ENCODE peak calls at places on chromosomes 6 and 20, in six cellular contexts. One of them, this sample, is unnamed. For H3K4me1, the result is how much of the 10 kb centered on the place peaks cover.

GRCh38 chr6:81636930-81637568 is 115.4 kb downstream of the TENT5A start:
- DNase-seq in prostate gland: no peak
- DNase-seq in tibial nerve: no peak
- DNase-seq in body of pancreas: no peak
- DNase-seq in Peyer's patch: no peak
- DNase-seq in IMR-90: peak
- DNase-seq in this sample: no peak

GRCh38 chr20:16531485-16531884 is 41.8 kb downstream of the KIF16B start:
- DNase-seq in prostate gland: no peak
- DNase-seq in tibial nerve: no peak
- DNase-seq in body of pancreas: no peak
- DNase-seq in Peyer's patch: no peak
- DNase-seq in IMR-90: no peak
- DNase-seq in this sample: no peak

GRCh38 chr6:89021629-89022028 is 58.2 kb upstream of the RNGTT start:
- DNase-seq in prostate gland: peak
- DNase-seq in tibial nerve: no peak
- DNase-seq in body of pancreas: no peak
- DNase-seq in Peyer's patch: no peak
- DNase-seq in IMR-90: no peak
- DNase-seq in this sample: no peak

GRCh38 chr6:158476389-158476788 is 83.5 kb upstream of the TMEM181 start:
- DNase-seq in prostate gland: no peak
- DNase-seq in tibial nerve: no peak
- DNase-seq in body of pancreas: no peak
- DNase-seq in Peyer's patch: no peak
- DNase-seq in IMR-90: no peak
- DNase-seq in this sample: no peak

GRCh38 chr20:35192071-35192872 is 20.4 kb downstream of the PROCR start:
- DNase-seq in prostate gland: peak
- DNase-seq in tibial nerve: no peak
- DNase-seq in body of pancreas: peak
- DNase-seq in Peyer's patch: no peak
- DNase-seq in IMR-90: peak
- DNase-seq in this sample: peak

GRCh38 chr20:50977066-50978045 is 18.7 kb downstream of the MOCS3 start:
- DNase-seq in prostate gland: no peak
- DNase-seq in tibial nerve: no peak
- DNase-seq in body of pancreas: no peak
- DNase-seq in Peyer's patch: no peak
- DNase-seq in IMR-90: no peak
- DNase-seq in this sample: no peak

GRCh38 chr6:134537146-134537555 is 219.2 kb upstream of the SGK1 start:
- DNase-seq in prostate gland: no peak
- DNase-seq in tibial nerve: no peak
- DNase-seq in body of pancreas: no peak
- DNase-seq in Peyer's patch: no peak
- DNase-seq in IMR-90: peak
- DNase-seq in this sample: no peak

GRCh38 chr6:158707120-158707519 is 57.3 kb downstream of the SYTL3 start:
- DNase-seq in prostate gland: no peak
- DNase-seq in tibial nerve: no peak
- DNase-seq in body of pancreas: peak
- DNase-seq in Peyer's patch: peak
- DNase-seq in IMR-90: peak
- DNase-seq in this sample: no peak

GRCh38 chr6:139250296-139251274 is 41.2 kb downstream of the TXLNB start:
- DNase-seq in prostate gland: no peak
- DNase-seq in tibial nerve: peak
- DNase-seq in body of pancreas: peak
- DNase-seq in Peyer's patch: peak
- DNase-seq in IMR-90: peak
- DNase-seq in this sample: peak

GRCh38 chr6:98942263-98942803 is 5.4 kb downstream of the FBXL4 start:
- DNase-seq in prostate gland: no peak
- DNase-seq in tibial nerve: no peak
- DNase-seq in body of pancreas: no peak
- DNase-seq in Peyer's patch: no peak
- DNase-seq in IMR-90: no peak
- DNase-seq in this sample: no peak

GRCh38 chr6:154962751-154963150 is 32.4 kb upstream of the TIAM2 start:
- DNase-seq in prostate gland: no peak
- DNase-seq in tibial nerve: no peak
- DNase-seq in body of pancreas: no peak
- DNase-seq in Peyer's patch: no peak
- DNase-seq in IMR-90: peak
- DNase-seq in this sample: no peak

DNA sequence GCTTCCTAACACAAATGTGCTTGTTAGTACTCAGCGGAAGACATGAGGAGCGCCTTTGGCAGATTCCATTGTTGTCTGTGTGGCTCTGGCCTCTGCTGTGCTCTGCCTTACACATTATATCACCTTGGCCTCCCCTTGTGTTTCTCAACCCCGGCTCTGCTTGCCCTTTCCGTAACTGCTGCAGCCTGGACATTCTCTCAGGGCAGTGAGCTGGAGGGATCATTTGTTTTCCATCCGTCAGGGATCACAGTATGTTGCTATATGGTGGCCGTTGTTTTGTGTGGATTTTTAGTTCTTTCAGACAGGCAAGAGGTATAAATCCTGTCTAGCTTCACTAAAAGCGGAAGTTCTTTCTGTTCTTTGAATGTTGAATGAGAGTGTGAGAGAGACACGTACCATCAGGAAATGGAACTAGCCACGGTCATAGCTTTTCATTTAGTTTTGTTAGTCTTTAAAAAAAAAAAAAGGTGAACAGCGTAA is 175.1 kb downstream of the JARID2 start:
- DNase-seq in prostate gland: no peak
- DNase-seq in tibial nerve: no peak
- DNase-seq in body of pancreas: no peak
- DNase-seq in Peyer's patch: no peak
- DNase-seq in IMR-90: no peak
- DNase-seq in this sample: no peak
- H3K4me1 ChIP-seq in prostate gland: under half
- H3K4me1 ChIP-seq in tibial nerve: under half
- H3K4me1 ChIP-seq in body of pancreas: under half
- H3K4me1 ChIP-seq in Peyer's patch: under half
- H3K4me1 ChIP-seq in IMR-90: under half
- H3K4me1 ChIP-seq in this sample: under half

GRCh38 chr20:32534661-32535240 is 50.4 kb downstream of the NOL4L start:
- DNase-seq in prostate gland: no peak
- DNase-seq in tibial nerve: no peak
- DNase-seq in body of pancreas: no peak
- DNase-seq in Peyer's patch: no peak
- DNase-seq in IMR-90: no peak
- DNase-seq in this sample: no peak

GRCh38 chr20:32535316-32535952 is 49.7 kb downstream of the NOL4L start:
- DNase-seq in prostate gland: no peak
- DNase-seq in tibial nerve: no peak
- DNase-seq in body of pancreas: no peak
- DNase-seq in Peyer's patch: no peak
- DNase-seq in IMR-90: no peak
- DNase-seq in this sample: no peak

GRCh38 chr20:32536861-32537656 is 48.1 kb downstream of the NOL4L start:
- DNase-seq in prostate gland: no peak
- DNase-seq in tibial nerve: no peak
- DNase-seq in body of pancreas: peak
- DNase-seq in Peyer's patch: peak
- DNase-seq in IMR-90: no peak
- DNase-seq in this sample: no peak

GRCh38 chr20:32537657-32538525 is 47.2 kb downstream of the NOL4L start:
- DNase-seq in prostate gland: no peak
- DNase-seq in tibial nerve: no peak
- DNase-seq in body of pancreas: no peak
- DNase-seq in Peyer's patch: no peak
- DNase-seq in IMR-90: no peak
- DNase-seq in this sample: no peak

DNA sequence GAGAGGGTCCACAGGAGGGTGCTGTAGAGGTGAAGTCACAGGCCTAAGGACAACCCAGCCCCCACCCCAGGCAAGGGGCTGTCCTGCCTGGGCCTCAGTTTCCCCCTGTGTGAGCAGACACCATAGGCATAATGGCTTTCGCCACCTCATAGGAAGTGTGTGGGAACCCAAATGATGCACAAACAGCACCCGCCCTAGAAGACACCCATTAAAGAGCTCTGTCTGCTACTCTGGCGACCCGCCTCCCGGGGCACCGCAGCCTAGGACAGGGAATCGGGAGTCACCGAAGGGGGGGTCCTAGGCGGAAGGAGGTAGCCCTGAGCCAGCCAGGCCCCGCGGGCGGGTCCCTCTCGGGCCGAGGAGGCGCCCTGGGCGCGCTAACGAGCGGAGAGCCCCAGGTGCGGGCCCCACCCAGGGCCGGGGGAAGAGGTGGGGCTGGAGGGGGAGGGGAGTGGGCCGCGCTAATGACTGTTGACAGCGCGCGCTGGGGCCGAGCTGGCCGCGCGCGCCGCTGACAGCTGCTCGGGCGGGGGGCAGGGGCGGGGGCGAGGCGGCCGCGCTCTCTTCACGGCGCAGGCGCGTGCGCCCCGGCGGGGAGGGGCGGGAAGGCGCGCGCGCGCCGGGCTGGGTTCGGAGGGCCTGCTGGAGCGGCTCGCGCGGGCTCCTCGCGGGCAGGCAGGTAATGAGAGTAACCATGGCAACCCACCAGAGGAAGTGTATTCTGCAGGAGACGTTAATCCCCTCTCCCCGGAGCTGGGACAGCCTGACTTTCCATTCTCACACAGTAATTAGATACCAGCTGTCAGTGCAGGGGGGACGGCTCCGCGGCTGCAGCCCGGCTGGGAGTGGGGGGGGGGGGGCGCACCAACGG is 48.9 kb downstream of the NOL4L start:
- DNase-seq in prostate gland: no peak
- DNase-seq in tibial nerve: no peak
- DNase-seq in body of pancreas: peak
- DNase-seq in Peyer's patch: peak
- DNase-seq in IMR-90: peak
- DNase-seq in this sample: peak
- TF ChIP-seq POLR2A in prostate gland: no peak
- TF ChIP-seq POLR2A in tibial nerve: no peak
- TF ChIP-seq POLR2A in body of pancreas: peak
- TF ChIP-seq POLR2A in Peyer's patch: no peak
- TF ChIP-seq POLR2A in IMR-90: no peak
- TF ChIP-seq POLR2A in this sample: no peak

DNA sequence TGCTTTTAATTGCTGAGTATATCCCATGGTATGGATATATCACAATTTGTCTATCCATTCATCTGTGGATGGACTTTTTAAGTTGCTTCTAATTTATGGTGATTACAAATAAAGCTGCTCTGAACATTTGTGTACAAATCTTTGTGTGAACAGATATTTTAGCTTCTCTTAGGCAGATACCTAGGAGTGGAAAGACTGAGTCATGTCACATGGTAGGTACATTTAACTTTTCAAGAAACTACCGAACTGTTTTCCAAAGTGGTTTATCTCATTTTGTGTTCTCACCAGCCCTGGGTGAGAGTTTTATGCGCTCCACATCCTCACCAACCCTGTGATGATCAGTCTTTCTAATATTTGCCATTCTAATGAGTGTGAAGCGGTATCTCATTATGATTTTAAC is 31.0 kb upstream of the ZNFX1 start:
- DNase-seq in prostate gland: no peak
- DNase-seq in tibial nerve: no peak
- DNase-seq in body of pancreas: no peak
- DNase-seq in Peyer's patch: no peak
- DNase-seq in IMR-90: no peak
- DNase-seq in this sample: no peak
- H3K4me1 ChIP-seq in prostate gland: under half
- H3K4me1 ChIP-seq in tibial nerve: under half
- H3K4me1 ChIP-seq in body of pancreas: under half
- H3K4me1 ChIP-seq in Peyer's patch: under half
- H3K4me1 ChIP-seq in IMR-90: under half
- H3K4me1 ChIP-seq in this sample: under half

GRCh38 chr20:45953672-45954071 is 18.3 kb downstream of the ZNF335 start:
- DNase-seq in prostate gland: no peak
- DNase-seq in tibial nerve: no peak
- DNase-seq in body of pancreas: no peak
- DNase-seq in Peyer's patch: no peak
- DNase-seq in IMR-90: no peak
- DNase-seq in this sample: no peak
- TF ChIP-seq POLR2A in prostate gland: no peak
- TF ChIP-seq POLR2A in tibial nerve: no peak
- TF ChIP-seq POLR2A in body of pancreas: no peak
- TF ChIP-seq POLR2A in Peyer's patch: no peak
- TF ChIP-seq POLR2A in IMR-90: no peak
- TF ChIP-seq POLR2A in this sample: no peak

GRCh38 chr20:44601801-44602204 is 19.4 kb downstream of the PKIG start:
- DNase-seq in prostate gland: peak
- DNase-seq in tibial nerve: peak
- DNase-seq in body of pancreas: peak
- DNase-seq in Peyer's patch: no peak
- DNase-seq in IMR-90: peak
- DNase-seq in this sample: peak
- H3K4me1 ChIP-seq in prostate gland: under half
- H3K4me1 ChIP-seq in tibial nerve: half or more
- H3K4me1 ChIP-seq in body of pancreas: under half
- H3K4me1 ChIP-seq in Peyer's patch: under half
- H3K4me1 ChIP-seq in IMR-90: under half
- H3K4me1 ChIP-seq in this sample: under half

GRCh38 chr20:48682529-48683385 is 145.0 kb downstream of the PREX1 start:
- DNase-seq in prostate gland: peak
- DNase-seq in tibial nerve: peak
- DNase-seq in body of pancreas: peak
- DNase-seq in Peyer's patch: peak
- DNase-seq in IMR-90: peak
- DNase-seq in this sample: peak
- TF ChIP-seq POLR2A in prostate gland: no peak
- TF ChIP-seq POLR2A in tibial nerve: no peak
- TF ChIP-seq POLR2A in body of pancreas: peak
- TF ChIP-seq POLR2A in Peyer's patch: no peak
- TF ChIP-seq POLR2A in IMR-90: no peak
- TF ChIP-seq POLR2A in this sample: no peak

GRCh38 chr6:167704396-167704801 is 122.3 kb upstream of the AFDN start:
- DNase-seq in prostate gland: no peak
- DNase-seq in tibial nerve: no peak
- DNase-seq in body of pancreas: no peak
- DNase-seq in Peyer's patch: no peak
- DNase-seq in IMR-90: no peak
- DNase-seq in this sample: no peak

GRCh38 chr6:167703781-167704180 is 122.9 kb upstream of the AFDN start:
- DNase-seq in prostate gland: no peak
- DNase-seq in tibial nerve: no peak
- DNase-seq in body of pancreas: no peak
- DNase-seq in Peyer's patch: no peak
- DNase-seq in IMR-90: no peak
- DNase-seq in this sample: no peak

GRCh38 chr6:167702241-167702827 is 124.4 kb upstream of the AFDN start:
- DNase-seq in prostate gland: no peak
- DNase-seq in tibial nerve: no peak
- DNase-seq in body of pancreas: no peak
- DNase-seq in Peyer's patch: no peak
- DNase-seq in IMR-90: no peak
- DNase-seq in this sample: no peak

GRCh38 chr6:167705211-167705750 is 121.4 kb upstream of the AFDN start:
- DNase-seq in prostate gland: no peak
- DNase-seq in tibial nerve: no peak
- DNase-seq in body of pancreas: no peak
- DNase-seq in Peyer's patch: no peak
- DNase-seq in IMR-90: no peak
- DNase-seq in this sample: no peak

GRCh38 chr6:167703347-167703746 is 123.4 kb upstream of the AFDN start:
- DNase-seq in prostate gland: no peak
- DNase-seq in tibial nerve: no peak
- DNase-seq in body of pancreas: no peak
- DNase-seq in Peyer's patch: no peak
- DNase-seq in IMR-90: no peak
- DNase-seq in this sample: no peak
- H3K4me1 ChIP-seq in prostate gland: under half
- H3K4me1 ChIP-seq in tibial nerve: under half
- H3K4me1 ChIP-seq in body of pancreas: under half
- H3K4me1 ChIP-seq in Peyer's patch: under half
- H3K4me1 ChIP-seq in IMR-90: under half
- H3K4me1 ChIP-seq in this sample: under half

GRCh38 chr6:32109114-32109764 is at the start of gene TNXB:
- DNase-seq in prostate gland: no peak
- DNase-seq in tibial nerve: no peak
- DNase-seq in body of pancreas: no peak
- DNase-seq in Peyer's patch: no peak
- DNase-seq in IMR-90: no peak
- DNase-seq in this sample: no peak
- TF ChIP-seq POLR2A in prostate gland: no peak
- TF ChIP-seq POLR2A in tibial nerve: no peak
- TF ChIP-seq POLR2A in body of pancreas: no peak
- TF ChIP-seq POLR2A in Peyer's patch: no peak
- TF ChIP-seq POLR2A in IMR-90: no peak
- TF ChIP-seq POLR2A in this sample: no peak

This sample was measured in ovary.